ENCODE peak calls at places on chromosomes 5 and 9, in four cellular contexts. P is AG10803; C is C1 segment of cervical spinal cord; H is stimulated activated CD8-positive, alpha-beta memory T cell treated with anti-CD3 and anti-CD28 coated beads, Interleukin-7, amount 100 ng/mL, for 48 hours. B is an unnamed sample.

GRCh38 chr9:134469041-134469875 is 143.0 kb downstream of the RXRA start:
- DNase-seq in H (no peak), C (no peak), P (peak), B (no peak)

GRCh38 chr9:119273984-119274665 is 95.1 kb downstream of the BRINP1 start:
- DNase-seq in H (no peak), P (no peak), C (no peak), B (no peak)

GRCh38 chr5:114726126-114726525 is 364.3 kb downstream of the KCNN2 start:
- DNase-seq in P (no peak), C (no peak), H (no peak), B (no peak)

GRCh38 chr5:56011835-56012234 is 17.1 kb upstream of the IL6ST start:
- DNase-seq in H (no peak), P (peak), C (no peak), B (no peak)

GRCh38 chr5:151492729-151493128 is 45.3 kb downstream of the SLC36A1 start:
- DNase-seq in H (no peak), C (no peak), P (peak), B (no peak)

GRCh38 chr5:157294692-157295091 is 28.8 kb downstream of the CYFIP2 start:
- DNase-seq in C (no peak), P (no peak), H (no peak), B (no peak)

GRCh38 chr9:75229605-75230332 is 141.5 kb downstream of the OSTF1 start:
- DNase-seq in P (no peak), H (no peak), C (no peak), B (no peak)

GRCh38 chr9:38017149-38017884 is 51.7 kb downstream of the SHB start:
- DNase-seq in H (no peak), C (peak), P (peak), B (no peak)

GRCh38 chr5:142853682-142854081 is 83.5 kb downstream of the ARHGAP26 start:
- DNase-seq in C (no peak), P (no peak), H (no peak), B (no peak)

GRCh38 chr5:128695791-128696520 is 157.9 kb upstream of the FBN2 start:
- DNase-seq in C (no peak), H (no peak), P (no peak), B (no peak)

GRCh38 chr5:14326035-14326909 is 183.1 kb downstream of the TRIO start:
- DNase-seq in H (no peak), C (no peak), P (no peak), B (no peak)

GRCh38 chr9:114309096-114309495 is 13.8 kb upstream of the ORM1 start:
- DNase-seq in C (no peak), P (no peak), H (no peak), B (no peak)

GRCh38 chr9:37987467-37987981 is 81.5 kb downstream of the SHB start:
- DNase-seq in C (no peak), P (no peak), H (no peak), B (no peak)

GRCh38 chr9:114759512-114759911 is 46.3 kb downstream of the TNFSF15 start:
- DNase-seq in H (no peak), P (peak), C (no peak), B (no peak)

GRCh38 chr9:114202849-114203248 is 47.5 kb downstream of the COL27A1 start:
- DNase-seq in C (no peak), H (no peak), P (peak), B (no peak)

GRCh38 chr5:134148986-134149539 is 27.7 kb downstream of the SKP1 start:
- DNase-seq in P (no peak), C (no peak), H (no peak), B (no peak)

GRCh38 chr5:58357799-58358198 is 102.1 kb downstream of the PLK2 start:
- DNase-seq in P (no peak), C (no peak), H (no peak), B (no peak)

GRCh38 chr5:135329913-135330797 is 68.9 kb downstream of the MACROH2A1 start:
- DNase-seq in C (no peak), P (no peak), H (no peak), B (no peak)

GRCh38 chr9:137294684-137295312 is 7.3 kb downstream of the NRARP start:
- DNase-seq in P (no peak), C (no peak), H (no peak), B (no peak)

GRCh38 chr5:172864161-172864560 is 30.1 kb downstream of the ERGIC1 start:
- DNase-seq in H (no peak), P (no peak), C (no peak), B (no peak)

GRCh38 chr5:373710-374602 is 52.4 kb downstream of the AHRR start:
- DNase-seq in C (no peak), P (peak), H (peak), B (peak)

GRCh38 chr5:180495292-180495691 is 1.1 kb downstream of the CNOT6 start:
- DNase-seq in C (no peak), H (no peak), P (no peak), B (no peak)

GRCh38 chr5:4130819-4131218 is 535.2 kb downstream of the IRX1 start:
- DNase-seq in H (no peak), C (no peak), P (no peak), B (no peak)

GRCh38 chr9:110875275-110875674 is 163.0 kb downstream of the LPAR1 start:
- DNase-seq in C (peak), P (no peak), H (no peak), B (no peak)

GRCh38 chr9:135296783-135297715 is 182.5 kb upstream of the PPP1R26 start:
- DNase-seq in C (no peak), P (no peak), H (no peak), B (no peak)

GRCh38 chr5:160434022-160434531 is 12.4 kb downstream of the PTTG1 start:
- DNase-seq in C (no peak), H (no peak), P (no peak), B (no peak)

B was measured in activated CD4-positive, alpha-beta T cell treated with anti-CD3 and anti-CD28 coated beads for 24 hours.